ENCODE peak calls at places on chromosomes 2 and 18, in six cellular contexts. L is HCEC 1CT, T is heart left ventricle, O is fibroblast of lung, E is aorta, Y is HT1080. X is an unnamed sample.

GRCh38 chr2:187497858-187498463 is 49.9 kb upstream of the CALCRL start:
- DNase-seq in O (no peak), Y (no peak), T (no peak), L (peak; percentile 30), E (no peak), X (peak; percentile 10)

GRCh38 chr2:118224144-118224887 is 136.0 kb downstream of the INSIG2 start:
- DNase-seq in E (no peak), O (peak; percentile 22), L (no peak), T (no peak), Y (no peak), X (no peak)

GRCh38 chr2:98479959-98480524 is 35.4 kb downstream of the INPP4A start:
- DNase-seq in E (peak; percentile 81), L (peak; percentile 9), Y (peak; percentile 66), T (peak; percentile 66), O (peak; percentile 70), X (peak; percentile 71)

GRCh38 chr2:4047961-4048891 is 344.9 kb downstream of the DCDC2C start:
- DNase-seq in L (no peak), T (no peak), Y (peak; percentile 96), E (no peak), O (no peak), X (no peak)

GRCh38 chr18:52339891-52340371 is at the start of gene DCC:
- DNase-seq in T (peak; percentile 9), L (no peak), Y (peak; percentile 93), E (no peak), O (peak; percentile 61), X (no peak)

GRCh38 chr2:177285892-177286715 is 21.6 kb upstream of the NFE2L2 start:
- DNase-seq in L (no peak), O (no peak), T (no peak), Y (no peak), E (no peak), X (no peak)

GRCh38 chr18:45954070-45954712 is 12.9 kb downstream of the EPG5 start:
- DNase-seq in L (peak; percentile 93), T (no peak), O (peak; percentile 96), Y (peak; percentile 86), E (no peak), X (peak; percentile 95)

GRCh38 chr2:162075689-162076132 is 1.7 kb upstream of the DPP4 start:
- DNase-seq in L (peak; percentile 95), T (no peak), Y (peak; percentile 47), O (peak; percentile 49), E (no peak), X (peak; percentile 42)

GRCh38 chr18:76493213-76494107 is 1.6 kb downstream of the ZNF516 start:
- DNase-seq in Y (peak; percentile 27), O (peak; percentile 60), L (peak; percentile 36), T (no peak), E (no peak), X (peak; percentile 57)

GRCh38 chr2:194252127-194252526 is 1404.9 kb upstream of the SLC39A10 start:
- DNase-seq in L (no peak), E (no peak), Y (peak; percentile 4), T (no peak), O (no peak), X (no peak)

GRCh38 chr18:78903436-78904178 is 76.0 kb upstream of the SALL3 start:
- DNase-seq in E (no peak), Y (no peak), T (no peak), L (no peak), O (no peak), X (no peak)

GRCh38 chr2:35741556-35741955 is 614.0 kb upstream of the CRIM1 start:
- DNase-seq in E (no peak), T (no peak), O (peak; percentile 2), L (peak; percentile 51), Y (peak; percentile 73), X (peak; percentile 1)

GRCh38 chr2:233799087-233799665 is 21.0 kb downstream of the MROH2A start:
- DNase-seq in Y (no peak), E (no peak), L (no peak), O (no peak), T (peak; percentile 3), X (no peak)

GRCh38 chr18:41695441-41695840 is 259.6 kb upstream of the PIK3C3 start:
- DNase-seq in L (no peak), T (no peak), Y (peak; percentile 26), O (no peak), E (no peak), X (peak; percentile 0)

GRCh38 chr18:57915848-57916596 is 112.9 kb upstream of the ATP8B1 start:
- DNase-seq in O (no peak), E (no peak), Y (no peak), T (no peak), L (peak; percentile 28), X (peak; percentile 40)

GRCh38 chr2:235951980-235952379 is 216.2 kb downstream of the GBX2 start:
- DNase-seq in O (peak; percentile 49), L (no peak), E (no peak), Y (peak; percentile 72), T (no peak), X (no peak)

GRCh38 chr18:9742588-9743131 is 34.6 kb downstream of the RAB31 start:
- DNase-seq in O (peak; percentile 79), E (no peak), L (no peak), T (no peak), Y (peak; percentile 83), X (peak; percentile 31)

GRCh38 chr2:123566291-123566946 is 458.7 kb upstream of the CNTNAP5 start:
- DNase-seq in L (no peak), Y (peak; percentile 3), O (no peak), T (no peak), E (no peak), X (no peak)

GRCh38 chr18:23641937-23642666 is 20.6 kb downstream of the ANKRD29 start:
- DNase-seq in L (no peak), T (no peak), Y (no peak), E (no peak), O (no peak), X (no peak)

GRCh38 chr18:54094474-54094873 is 130.0 kb downstream of the MBD2 start:
- DNase-seq in T (no peak), Y (no peak), O (no peak), L (no peak), E (no peak), X (no peak)

GRCh38 chr2:674319-674985 is 2.8 kb downstream of the TMEM18 start:
- DNase-seq in O (peak; percentile 19), E (no peak), L (no peak), Y (no peak), T (no peak), X (peak; percentile 20)

GRCh38 chr18:45670281-45670962 is 53.6 kb upstream of the SLC14A1 start:
- DNase-seq in Y (peak; percentile 37), E (no peak), T (no peak), L (peak; percentile 30), O (peak; percentile 88), X (peak; percentile 63)

X was measured in EL.